ENCODE peak calls at places on chromosomes 16 and 17, in eight cellular contexts. One of them, this sample, is unnamed.

GRCh38 chr17:55451758-55452468 is 30.3 kb upstream of the MMD start:
- DNase-seq in choroid plexus epithelial cell: no peak
- DNase-seq in GM06990: no peak
- DNase-seq in AG10803: peak
- DNase-seq in HCT116: no peak
- DNase-seq in brain microvascular endothelial cell: no peak
- DNase-seq in nephron progenitor cell: no peak
- DNase-seq in ovary: no peak
- DNase-seq in this sample: no peak

GRCh38 chr16:3594316-3595109 is 16.9 kb downstream of the SLX4 start:
- DNase-seq in choroid plexus epithelial cell: no peak
- DNase-seq in GM06990: no peak
- DNase-seq in AG10803: no peak
- DNase-seq in HCT116: no peak
- DNase-seq in brain microvascular endothelial cell: no peak
- DNase-seq in nephron progenitor cell: no peak
- DNase-seq in ovary: no peak
- DNase-seq in this sample: peak

GRCh38 chr16:83345846-83346245 is 461.9 kb upstream of the HSBP1 start:
- DNase-seq in choroid plexus epithelial cell: no peak
- DNase-seq in GM06990: no peak
- DNase-seq in AG10803: no peak
- DNase-seq in HCT116: no peak
- DNase-seq in brain microvascular endothelial cell: no peak
- DNase-seq in nephron progenitor cell: no peak
- DNase-seq in ovary: no peak
- DNase-seq in this sample: no peak

GRCh38 chr16:85519540-85520231 is 93.4 kb upstream of the GSE1 start:
- DNase-seq in choroid plexus epithelial cell: no peak
- DNase-seq in GM06990: no peak
- DNase-seq in AG10803: no peak
- DNase-seq in HCT116: no peak
- DNase-seq in brain microvascular endothelial cell: no peak
- DNase-seq in nephron progenitor cell: no peak
- DNase-seq in ovary: no peak
- DNase-seq in this sample: no peak

GRCh38 chr17:79981090-79981489 is 54.6 kb downstream of the TBC1D16 start:
- DNase-seq in choroid plexus epithelial cell: no peak
- DNase-seq in GM06990: no peak
- DNase-seq in AG10803: no peak
- DNase-seq in HCT116: no peak
- DNase-seq in brain microvascular endothelial cell: no peak
- DNase-seq in nephron progenitor cell: no peak
- DNase-seq in ovary: no peak
- DNase-seq in this sample: no peak

GRCh38 chr16:87723224-87723619 is 42.6 kb downstream of the KLHDC4 start:
- DNase-seq in choroid plexus epithelial cell: peak
- DNase-seq in GM06990: peak
- DNase-seq in AG10803: peak
- DNase-seq in HCT116: no peak
- DNase-seq in brain microvascular endothelial cell: peak
- DNase-seq in nephron progenitor cell: no peak
- DNase-seq in ovary: no peak
- DNase-seq in this sample: peak

GRCh38 chr17:40647549-40648325 is at the start of gene SMARCE1:
- DNase-seq in choroid plexus epithelial cell: peak
- DNase-seq in GM06990: peak
- DNase-seq in AG10803: peak
- DNase-seq in HCT116: peak
- DNase-seq in brain microvascular endothelial cell: peak
- DNase-seq in nephron progenitor cell: peak
- DNase-seq in ovary: peak
- DNase-seq in this sample: peak

GRCh38 chr16:86549076-86549892 is 5.8 kb downstream of the MTHFSD start:
- DNase-seq in choroid plexus epithelial cell: no peak
- DNase-seq in GM06990: no peak
- DNase-seq in AG10803: no peak
- DNase-seq in HCT116: no peak
- DNase-seq in brain microvascular endothelial cell: no peak
- DNase-seq in nephron progenitor cell: no peak
- DNase-seq in ovary: no peak
- DNase-seq in this sample: no peak

GRCh38 chr17:37701424-37702020 is 43.3 kb downstream of the HNF1B start:
- DNase-seq in choroid plexus epithelial cell: peak
- DNase-seq in GM06990: no peak
- DNase-seq in AG10803: no peak
- DNase-seq in HCT116: peak
- DNase-seq in brain microvascular endothelial cell: no peak
- DNase-seq in nephron progenitor cell: no peak
- DNase-seq in ovary: no peak
- DNase-seq in this sample: peak

GRCh38 chr16:89343501-89344291 is 126.2 kb downstream of the ZNF778 start:
- DNase-seq in choroid plexus epithelial cell: no peak
- DNase-seq in GM06990: no peak
- DNase-seq in AG10803: peak
- DNase-seq in HCT116: peak
- DNase-seq in brain microvascular endothelial cell: no peak
- DNase-seq in nephron progenitor cell: peak
- DNase-seq in ovary: no peak
- DNase-seq in this sample: no peak

GRCh38 chr17:74795327-74796020 is 19.3 kb upstream of the NAT9 start:
- DNase-seq in choroid plexus epithelial cell: no peak
- DNase-seq in GM06990: no peak
- DNase-seq in AG10803: no peak
- DNase-seq in HCT116: no peak
- DNase-seq in brain microvascular endothelial cell: no peak
- DNase-seq in nephron progenitor cell: no peak
- DNase-seq in ovary: no peak
- DNase-seq in this sample: no peak

GRCh38 chr17:64491034-64491860 is 5.6 kb downstream of the POLG2 start:
- DNase-seq in choroid plexus epithelial cell: peak
- DNase-seq in GM06990: no peak
- DNase-seq in AG10803: peak
- DNase-seq in HCT116: no peak
- DNase-seq in brain microvascular endothelial cell: peak
- DNase-seq in nephron progenitor cell: no peak
- DNase-seq in ovary: no peak
- DNase-seq in this sample: no peak

GRCh38 chr16:84040823-84041391 is 1.7 kb downstream of the SLC38A8 start:
- DNase-seq in choroid plexus epithelial cell: no peak
- DNase-seq in GM06990: no peak
- DNase-seq in AG10803: peak
- DNase-seq in HCT116: no peak
- DNase-seq in brain microvascular endothelial cell: no peak
- DNase-seq in nephron progenitor cell: no peak
- DNase-seq in ovary: no peak
- DNase-seq in this sample: no peak

GRCh38 chr16:66416136-66416535 is 11.0 kb upstream of the BEAN1 start:
- DNase-seq in choroid plexus epithelial cell: no peak
- DNase-seq in GM06990: no peak
- DNase-seq in AG10803: peak
- DNase-seq in HCT116: no peak
- DNase-seq in brain microvascular endothelial cell: no peak
- DNase-seq in nephron progenitor cell: no peak
- DNase-seq in ovary: no peak
- DNase-seq in this sample: no peak

DNA sequence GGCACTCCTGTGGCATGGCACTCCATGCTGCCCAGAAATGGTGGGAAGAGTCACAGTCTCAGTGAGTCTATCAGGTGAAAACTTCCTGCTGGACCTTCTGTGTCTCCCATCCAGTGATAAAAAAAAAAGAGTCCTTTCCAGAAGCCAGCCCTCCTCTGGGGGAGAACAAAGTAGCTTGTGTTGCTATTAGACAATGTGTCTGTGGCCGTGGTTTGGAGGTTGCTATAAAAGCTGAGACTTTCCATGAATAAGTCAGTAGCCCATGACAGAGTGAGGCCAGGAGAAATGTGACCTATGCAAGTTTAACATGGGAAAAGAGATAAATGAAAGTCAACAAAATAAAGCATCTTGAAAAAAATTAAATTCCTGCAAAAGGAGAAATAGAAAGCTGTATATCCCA is 250.7 kb upstream of the MON1B start:
- DNase-seq in choroid plexus epithelial cell: no peak
- DNase-seq in GM06990: no peak
- DNase-seq in AG10803: no peak
- DNase-seq in HCT116: no peak
- DNase-seq in brain microvascular endothelial cell: no peak
- DNase-seq in nephron progenitor cell: no peak
- DNase-seq in ovary: no peak
- DNase-seq in this sample: no peak
- TF ChIP-seq CTCF in choroid plexus epithelial cell: no peak
- TF ChIP-seq CTCF in GM06990: no peak
- TF ChIP-seq CTCF in AG10803: no peak
- TF ChIP-seq CTCF in HCT116: no peak
- TF ChIP-seq CTCF in brain microvascular endothelial cell: no peak
- TF ChIP-seq CTCF in nephron progenitor cell: no peak
- TF ChIP-seq CTCF in ovary: no peak
- TF ChIP-seq CTCF in this sample: no peak

GRCh38 chr16:5065813-5066212 is at the start of gene C16orf89:
- DNase-seq in choroid plexus epithelial cell: no peak
- DNase-seq in GM06990: no peak
- DNase-seq in AG10803: no peak
- DNase-seq in HCT116: no peak
- DNase-seq in brain microvascular endothelial cell: no peak
- DNase-seq in nephron progenitor cell: no peak
- DNase-seq in ovary: no peak
- DNase-seq in this sample: no peak
- TF ChIP-seq CTCF in choroid plexus epithelial cell: no peak
- TF ChIP-seq CTCF in GM06990: no peak
- TF ChIP-seq CTCF in AG10803: no peak
- TF ChIP-seq CTCF in HCT116: no peak
- TF ChIP-seq CTCF in brain microvascular endothelial cell: no peak
- TF ChIP-seq CTCF in nephron progenitor cell: no peak
- TF ChIP-seq CTCF in ovary: no peak
- TF ChIP-seq CTCF in this sample: no peak

DNA sequence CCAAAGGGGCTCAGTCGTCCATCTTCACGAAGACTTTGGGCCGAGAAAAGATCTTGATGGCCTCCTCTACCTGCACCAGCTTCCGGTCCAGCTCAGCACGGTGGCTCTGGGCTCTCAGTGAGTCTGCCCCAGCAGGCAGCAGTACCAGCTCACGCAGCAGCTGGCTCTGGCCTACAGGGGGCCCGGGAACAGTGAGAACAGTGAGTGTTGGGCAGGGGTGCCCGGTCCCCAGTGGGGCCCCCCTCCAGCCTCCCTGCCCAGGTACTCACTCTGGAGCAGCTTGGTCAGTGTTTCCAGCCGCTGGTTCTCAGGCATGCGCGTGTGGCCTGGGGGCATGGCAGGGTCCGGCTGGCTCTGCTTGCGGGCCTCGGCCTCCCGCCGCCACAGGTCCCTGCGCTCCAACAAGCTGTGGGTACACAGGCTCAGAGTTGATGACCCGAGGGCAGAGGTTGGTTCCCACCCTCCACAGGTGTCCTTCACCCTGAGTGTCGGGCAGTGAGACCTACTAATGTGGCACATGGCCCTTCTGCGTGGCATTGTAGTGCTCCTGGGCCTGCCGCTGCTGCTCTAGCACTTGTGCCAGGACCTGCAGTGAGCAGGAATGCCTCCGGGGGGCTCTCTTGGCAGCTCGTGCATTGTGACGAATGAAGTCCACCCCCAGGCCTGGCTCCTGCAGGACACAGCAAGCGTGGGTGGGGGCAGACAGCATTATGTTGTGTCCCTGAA is 2.6 kb downstream of the PARD6A start:
- DNase-seq in choroid plexus epithelial cell: peak
- DNase-seq in GM06990: no peak
- DNase-seq in AG10803: no peak
- DNase-seq in HCT116: peak
- DNase-seq in brain microvascular endothelial cell: peak
- DNase-seq in nephron progenitor cell: no peak
- DNase-seq in ovary: no peak
- DNase-seq in this sample: no peak
- TF ChIP-seq CTCF in choroid plexus epithelial cell: peak
- TF ChIP-seq CTCF in GM06990: peak
- TF ChIP-seq CTCF in AG10803: peak
- TF ChIP-seq CTCF in HCT116: peak
- TF ChIP-seq CTCF in brain microvascular endothelial cell: peak
- TF ChIP-seq CTCF in nephron progenitor cell: peak
- TF ChIP-seq CTCF in ovary: no peak
- TF ChIP-seq CTCF in this sample: peak

GRCh38 chr16:31455601-31456314 is 3.5 kb upstream of the ARMC5 start:
- DNase-seq in choroid plexus epithelial cell: peak
- DNase-seq in GM06990: no peak
- DNase-seq in AG10803: peak
- DNase-seq in HCT116: no peak
- DNase-seq in brain microvascular endothelial cell: no peak
- DNase-seq in nephron progenitor cell: no peak
- DNase-seq in ovary: no peak
- DNase-seq in this sample: no peak
- TF ChIP-seq CTCF in choroid plexus epithelial cell: peak
- TF ChIP-seq CTCF in GM06990: peak
- TF ChIP-seq CTCF in AG10803: peak
- TF ChIP-seq CTCF in HCT116: peak
- TF ChIP-seq CTCF in brain microvascular endothelial cell: peak
- TF ChIP-seq CTCF in nephron progenitor cell: no peak
- TF ChIP-seq CTCF in ovary: no peak
- TF ChIP-seq CTCF in this sample: peak

This sample was measured in GM13977.